ENCODE peak calls at places on chromosomes 4 and X, in six cellular contexts. D, Z, R, E, T and J are unnamed samples.

GRCh38 chr4:17523626-17524025 is 8.7 kb downstream of the CLRN2 start:
- DNase-seq in D (no peak), Z (no peak), R (no peak), E (no peak), T (no peak), J (no peak)

GRCh38 chr4:185470503-185471195 is 884 bp downstream of the CCDC110 start:
- DNase-seq in D (peak; percentile 55), Z (peak; percentile 79), R (peak; percentile 29), E (peak; percentile 40), T (peak; percentile 81), J (peak; percentile 47)

GRCh38 chr4:39697740-39698423 is at the start of gene UBE2K:
- DNase-seq in D (peak; percentile 85), Z (peak; percentile 94), R (peak; percentile 86), E (peak; percentile 94), T (peak; percentile 89), J (peak; percentile 93)

GRCh38 chrX:38800981-38801845 is at the start of gene MID1IP1:
- DNase-seq in D (peak; percentile 95), Z (peak; percentile 94), R (peak; percentile 93), E (peak; percentile 95), T (peak; percentile 93), J (peak; percentile 54)

GRCh38 chrX:259692-260355 is 21.4 kb upstream of the PLCXD1 start:
- DNase-seq in D (peak; percentile 93), Z (peak; percentile 30), R (no peak), E (no peak), T (no peak), J (peak; percentile 13)

GRCh38 chr4:183702492-183702891 is 43.4 kb downstream of the TRAPPC11 start:
- DNase-seq in D (no peak), Z (no peak), R (no peak), E (no peak), T (no peak), J (no peak)

GRCh38 chr4:131013226-131013625 is 1917.3 kb downstream of the C4orf33 start:
- DNase-seq in D (no peak), Z (no peak), R (no peak), E (no peak), T (no peak), J (no peak)

GRCh38 chr4:5708171-5708828 is at the start of gene EVC2:
- DNase-seq in D (peak; percentile 65), Z (peak; percentile 76), R (peak; percentile 56), E (peak; percentile 80), T (peak; percentile 80), J (no peak)

GRCh38 chr4:113169368-113169767 is 119.9 kb downstream of the ANK2 start:
- DNase-seq in D (peak; percentile 41), Z (no peak), R (no peak), E (no peak), T (peak; percentile 66), J (no peak)

GRCh38 chrX:50281253-50281652 is 76.7 kb downstream of the CCNB3 start:
- DNase-seq in D (no peak), Z (no peak), R (no peak), E (no peak), T (no peak), J (no peak)

GRCh38 chr4:98773638-98774037 is 115.2 kb upstream of the TSPAN5 start:
- DNase-seq in D (no peak), Z (no peak), R (no peak), E (no peak), T (no peak), J (no peak)

GRCh38 chr4:156672924-156673323 is 298.7 kb downstream of the PDGFC start:
- DNase-seq in D (no peak), Z (no peak), R (peak; percentile 25), E (no peak), T (no peak), J (no peak)

GRCh38 chr4:161197912-161198311 is 965.9 kb downstream of the FSTL5 start:
- DNase-seq in D (no peak), Z (no peak), R (no peak), E (no peak), T (no peak), J (no peak)

GRCh38 chrX:143429021-143429570 is 88.2 kb downstream of the SPANXN3 start:
- DNase-seq in D (no peak), Z (no peak), R (peak; percentile 52), E (peak; percentile 29), T (no peak), J (no peak)

GRCh38 chr4:65089666-65090065 is 580.6 kb downstream of the EPHA5 start:
- DNase-seq in D (no peak), Z (no peak), R (peak; percentile 28), E (peak; percentile 1), T (no peak), J (no peak)
- TF ChIP-seq CTCF in D (peak; percentile 41), Z (no peak), R (peak; percentile 29), E (no peak), T (no peak), J (no peak)

GRCh38 chrX:95346854-95347253 is 1337.8 kb upstream of the DIAPH2 start:
- DNase-seq in D (no peak), Z (no peak), R (peak; percentile 23), E (no peak), T (no peak), J (no peak)
- TF ChIP-seq CTCF in D (peak; percentile 68), Z (no peak), R (no peak), E (no peak), T (no peak), J (no peak)

DNA sequence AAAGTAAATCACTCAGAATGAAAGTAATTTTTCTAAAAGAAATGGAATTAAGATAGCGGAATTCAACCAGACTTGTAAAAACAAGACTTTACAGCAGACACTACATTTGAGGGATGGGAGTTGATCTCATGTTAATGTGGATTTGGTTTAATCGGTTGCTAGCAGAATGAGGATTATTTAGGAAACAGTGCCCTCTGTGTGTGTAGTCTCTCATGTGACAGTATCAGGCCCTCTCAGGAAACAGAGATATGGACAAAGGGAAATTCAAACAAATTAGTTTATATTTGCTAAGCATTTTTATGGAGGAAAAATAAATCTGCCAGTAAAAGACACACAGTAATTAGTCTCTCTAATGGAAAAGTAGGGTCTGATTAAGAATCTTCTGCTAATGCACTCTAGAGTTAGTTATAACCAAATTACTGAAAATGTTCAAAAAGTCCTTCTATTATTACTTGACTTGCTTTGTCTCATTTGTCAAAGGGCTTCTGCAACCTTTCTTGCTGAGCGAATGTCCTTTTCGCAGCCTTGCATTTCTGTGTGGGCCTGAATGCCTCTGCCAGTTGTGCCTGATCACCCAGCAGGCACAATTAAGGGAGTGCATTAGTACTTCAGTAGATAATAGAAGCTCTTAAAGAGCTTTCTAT is 1282.3 kb upstream of the TENM3 start:
- DNase-seq in D (no peak), Z (no peak), R (no peak), E (no peak), T (no peak), J (no peak)
- TF ChIP-seq CTCF in D (no peak), Z (no peak), R (no peak), E (no peak), T (no peak), J (no peak)

DNA sequence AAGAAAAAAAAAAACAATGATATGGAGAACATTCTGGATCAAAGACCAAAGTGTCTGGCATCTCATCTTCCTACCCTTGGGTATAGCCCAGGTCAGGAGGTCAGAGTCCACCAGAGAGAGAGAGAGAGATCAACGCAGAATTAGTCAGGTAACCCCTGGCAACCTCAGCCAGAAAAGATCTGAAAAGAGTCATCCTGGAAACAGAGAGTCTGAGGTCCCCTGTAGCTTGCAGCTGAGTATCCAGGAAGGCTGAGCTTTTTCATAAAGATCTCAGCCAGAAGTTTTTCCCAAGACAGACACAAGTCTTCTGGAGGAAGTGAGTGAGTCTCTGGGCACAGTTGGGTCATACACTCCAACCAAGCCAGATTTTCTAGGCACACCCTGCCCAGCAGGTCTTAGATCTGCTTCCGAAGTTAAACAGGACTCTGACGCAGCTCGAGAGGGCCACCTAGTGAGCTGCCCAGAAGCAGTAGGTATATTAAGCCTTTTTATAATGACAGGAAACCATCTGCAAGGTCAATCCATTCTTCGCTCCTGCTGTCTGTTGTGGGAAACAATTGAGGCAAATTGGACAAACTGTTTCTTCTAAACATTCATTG is 35.7 kb downstream of the ACE2 start:
- DNase-seq in D (peak; percentile 72), Z (peak; percentile 73), R (peak; percentile 78), E (peak; percentile 81), T (peak; percentile 72), J (no peak)
- TF ChIP-seq CTCF in D (peak; percentile 79), Z (peak; percentile 56), R (peak; percentile 64), E (peak; percentile 62), T (peak; percentile 72), J (no peak)

DNA sequence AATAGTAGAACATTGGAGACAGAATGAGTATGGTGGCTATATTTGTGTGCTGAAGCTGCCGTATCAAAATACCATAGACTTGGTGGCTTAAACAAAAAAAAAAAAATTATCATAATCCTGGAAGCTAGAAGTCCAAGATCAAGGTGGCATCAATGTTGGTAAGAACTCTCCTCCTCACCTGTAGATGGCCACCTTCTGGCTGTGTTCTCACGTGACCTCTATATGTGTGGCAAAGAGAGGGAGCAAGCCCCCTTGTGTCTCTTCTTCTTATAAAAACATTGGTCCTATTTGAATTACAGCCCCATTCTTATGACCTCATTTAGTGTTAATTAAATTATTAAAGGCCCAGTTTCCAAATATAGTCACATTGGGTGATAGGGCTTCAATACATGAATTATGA is 1640.9 kb upstream of the PCDH7 start:
- DNase-seq in D (no peak), Z (no peak), R (no peak), E (no peak), T (no peak), J (no peak)
- TF ChIP-seq CTCF in D (peak; percentile 33), Z (no peak), R (no peak), E (no peak), T (no peak), J (no peak)